ENCODE peak calls at places on chromosomes 12 and 14, in four cellular contexts. W, G, P and K are unnamed samples.

GRCh38 chr14:58730793-58731464 is 93.2 kb downstream of the DACT1 start:
- DNase-seq in W (no peak), G (no peak), P (no peak), K (no peak)

GRCh38 chr14:93970967-93971634 is 5.3 kb downstream of the ASB2 start:
- DNase-seq in W (no peak), G (no peak), P (no peak), K (peak; percentile 59)

GRCh38 chr12:129298921-129299320 is 445.6 kb downstream of the GLT1D1 start:
- DNase-seq in W (no peak), G (no peak), P (no peak), K (no peak)

GRCh38 chr14:105885561-105886320 is 359.4 kb downstream of the TMEM121 start:
- DNase-seq in W (no peak), G (no peak), P (no peak), K (no peak)

GRCh38 chr12:54701940-54702592 is 53.9 kb upstream of the DCD start:
- DNase-seq in W (no peak), G (peak; percentile 49), P (no peak), K (no peak)

GRCh38 chr14:34233619-34234018 is 228.4 kb downstream of the SPTSSA start:
- DNase-seq in W (no peak), G (no peak), P (no peak), K (no peak)

GRCh38 chr12:19675361-19675760 is 236.1 kb downstream of the AEBP2 start:
- DNase-seq in W (no peak), G (no peak), P (no peak), K (no peak)

GRCh38 chr12:111773801-111774551 is 7.2 kb downstream of the ALDH2 start:
- DNase-seq in W (no peak), G (no peak), P (no peak), K (no peak)

GRCh38 chr12:52390739-52391617 is 5.5 kb upstream of the KRT84 start:
- DNase-seq in W (no peak), G (peak; percentile 46), P (no peak), K (no peak)

GRCh38 chr14:58944226-58944769 is 244.2 kb upstream of the DAAM1 start:
- DNase-seq in W (no peak), G (peak; percentile 23), P (no peak), K (no peak)

GRCh38 chr12:24479131-24479530 is 469.8 kb downstream of the BCAT1 start:
- DNase-seq in W (no peak), G (no peak), P (no peak), K (no peak)

GRCh38 chr14:58100735-58101368 is 51.2 kb downstream of the ARMH4 start:
- DNase-seq in W (no peak), G (no peak), P (no peak), K (no peak)

GRCh38 chr14:29926228-29926627 is 1.4 kb downstream of the PRKD1 start:
- DNase-seq in W (no peak), G (no peak), P (no peak), K (no peak)

GRCh38 chr14:23538785-23539184 is 12.8 kb downstream of the ZFHX2 start:
- DNase-seq in W (no peak), G (no peak), P (no peak), K (no peak)

GRCh38 chr12:2052861-2053674 is at the start of gene CACNA1C:
- DNase-seq in W (no peak), G (peak; percentile 70), P (no peak), K (no peak)

GRCh38 chr12:26276709-26277108 is 81.3 kb downstream of the SSPN start:
- DNase-seq in W (no peak), G (no peak), P (no peak), K (no peak)